ENCODE peak calls at places on chromosomes 16 and 17, in five cellular contexts. R is neural crest cell, J is GM10248, G is astrocyte, K is T-helper 2 cell. P is an unnamed sample.

GRCh38 chr16:19073344-19073743 is 5.9 kb downstream of the COQ7 start:
- DNase-seq in R (no peak), J (no peak), G (no peak), K (no peak), P (no peak)

GRCh38 chr17:3693099-3693498 is 2.9 kb downstream of the P2RX5 start:
- DNase-seq in R (no peak), J (no peak), G (no peak), K (no peak), P (no peak)

GRCh38 chr17:44804301-44805061 is 25.6 kb downstream of the GJC1 start:
- DNase-seq in R (no peak), J (no peak), G (no peak), K (no peak), P (no peak)

GRCh38 chr17:17419621-17420020 is 57.2 kb upstream of the MED9 start:
- DNase-seq in R (no peak), J (no peak), G (no peak), K (no peak), P (no peak)

GRCh38 chr17:67124469-67125148 is 80.3 kb downstream of the CACNG1 start:
- DNase-seq in R (no peak), J (no peak), G (no peak), K (no peak), P (no peak)

GRCh38 chr17:3740611-3741073 is 16.9 kb downstream of the HASPIN start:
- DNase-seq in R (no peak), J (peak), G (no peak), K (peak), P (no peak)

GRCh38 chr16:22353188-22353919 is 21.1 kb downstream of the CDR2 start:
- DNase-seq in R (no peak), J (peak), G (peak), K (peak), P (peak)

GRCh38 chr17:41367426-41368075 is 2.1 kb downstream of the KRT33B start:
- DNase-seq in R (no peak), J (no peak), G (peak), K (no peak), P (no peak)

GRCh38 chr16:70348991-70349390 is 2.3 kb downstream of the DDX19A start:
- DNase-seq in R (no peak), J (no peak), G (no peak), K (no peak), P (no peak)

P was measured in Caco-2.